ENCODE peak calls at places on chromosome 12, in four cellular contexts. U is tibial nerve, T is lung, G is right lobe of liver. W is an unnamed sample.

GRCh38 chr12:54368709-54369596 is 4.7 kb upstream of the GPR84 start:
- DNase-seq in G (peak; percentile 89), T (peak; percentile 91), U (peak; percentile 87), W (peak; percentile 88)

GRCh38 chr12:6607751-6608591 is 792 bp upstream of the CHD4 start:
- DNase-seq in U (no peak), G (no peak), T (peak; percentile 59), W (peak; percentile 74)

GRCh38 chr12:69287556-69287955 is 48.2 kb downstream of the CPSF6 start:
- DNase-seq in U (no peak), T (no peak), G (no peak), W (no peak)

GRCh38 chr12:14260011-14260993 is 105.2 kb upstream of the ATF7IP start:
- DNase-seq in G (peak; percentile 83), U (peak; percentile 87), T (peak; percentile 93), W (no peak)

GRCh38 chr12:130438711-130439110 is 101.0 kb downstream of the PIWIL1 start:
- DNase-seq in U (no peak), G (peak; percentile 8), T (no peak), W (no peak)

GRCh38 chr12:113933201-113933786 is 32.8 kb downstream of the RBM19 start:
- DNase-seq in G (no peak), T (no peak), U (no peak), W (no peak)

GRCh38 chr12:76311796-76312195 is 36.4 kb downstream of the BBS10 start:
- DNase-seq in T (no peak), G (no peak), U (no peak), W (no peak)

GRCh38 chr12:56288705-56289387 is 11.3 kb downstream of the CS start:
- DNase-seq in G (no peak), U (no peak), T (no peak), W (no peak)

GRCh38 chr12:102376251-102376747 is 104.1 kb downstream of the IGF1 start:
- DNase-seq in G (no peak), U (no peak), T (no peak), W (no peak)

GRCh38 chr12:26523708-26524150 is 309.3 kb downstream of the ITPR2 start:
- DNase-seq in T (peak; percentile 91), U (peak; percentile 88), G (peak; percentile 82), W (no peak)

GRCh38 chr12:100793182-100793581 is 1.4 kb upstream of the ANO4 start:
- DNase-seq in U (no peak), T (no peak), G (no peak), W (no peak)

GRCh38 chr12:49974231-49974675 is 1.5 kb downstream of the AQP6 start:
- DNase-seq in U (peak; percentile 41), G (peak; percentile 77), T (peak; percentile 65), W (no peak)

GRCh38 chr12:51388066-51388799 is 3.0 kb downstream of the GALNT6 start:
- DNase-seq in U (no peak), G (no peak), T (no peak), W (no peak)

GRCh38 chr12:64720884-64721283 is 38.3 kb downstream of the GNS start:
- DNase-seq in U (no peak), G (no peak), T (no peak), W (no peak)

GRCh38 chr12:16526693-16527092 is 79.3 kb downstream of the LMO3 start:
- DNase-seq in T (no peak), G (no peak), U (no peak), W (no peak)

DNA sequence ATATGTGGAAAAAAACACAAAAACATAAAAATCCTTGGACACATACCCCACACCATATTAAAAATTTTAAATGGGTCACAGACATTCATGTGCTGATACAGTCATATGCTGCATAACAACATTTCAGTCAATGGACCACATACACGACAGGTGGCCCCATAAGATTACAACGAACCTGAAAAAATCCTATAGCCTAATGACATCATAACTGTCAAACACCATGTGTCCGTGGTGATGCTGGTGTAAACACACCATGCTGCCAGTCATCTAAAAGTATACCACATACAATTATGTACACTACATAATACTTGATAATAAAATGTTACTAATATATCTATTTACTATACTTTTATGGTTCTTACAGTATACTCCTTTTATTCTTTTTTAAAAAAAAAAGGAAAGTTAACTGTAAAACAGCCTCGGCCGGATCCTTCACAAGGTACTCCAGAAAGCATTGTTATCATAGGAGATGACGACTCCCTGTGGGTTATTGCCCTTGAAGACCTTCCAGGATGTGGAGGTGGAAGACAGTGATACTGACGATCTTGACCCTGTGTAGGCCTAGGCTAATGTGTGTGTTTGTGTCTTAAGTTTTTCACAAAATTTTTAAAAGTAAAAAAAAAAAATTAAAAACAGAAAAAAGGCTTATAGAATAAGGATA is 5.0 kb upstream of the TDG start:
- DNase-seq in T (no peak), U (no peak), G (no peak), W (no peak)
- H3K27ac ChIP-seq in T (no peak overlapping the region), U (no peak overlapping the region), G (no peak overlapping the region), W (no peak overlapping the region)

GRCh38 chr12:31009976-31010375 is 63.7 kb upstream of the DDX11 start:
- DNase-seq in U (no peak), G (no peak), T (no peak), W (no peak)

GRCh38 chr12:31011336-31011735 is 62.3 kb upstream of the DDX11 start:
- DNase-seq in G (no peak), U (no peak), T (no peak), W (no peak)

GRCh38 chr12:31008961-31009840 is 64.5 kb upstream of the DDX11 start:
- DNase-seq in T (no peak), U (no peak), G (no peak), W (no peak)

GRCh38 chr12:31015215-31015614 is 58.4 kb upstream of the DDX11 start:
- DNase-seq in G (no peak), U (no peak), T (no peak), W (no peak)

GRCh38 chr12:31011746-31012567 is 61.7 kb upstream of the DDX11 start:
- DNase-seq in U (no peak), G (no peak), T (no peak), W (no peak)
- H3K4me3 ChIP-seq in U (no peak overlapping the region), G (no peak overlapping the region), T (no peak overlapping the region), W (no peak overlapping the region)

DNA sequence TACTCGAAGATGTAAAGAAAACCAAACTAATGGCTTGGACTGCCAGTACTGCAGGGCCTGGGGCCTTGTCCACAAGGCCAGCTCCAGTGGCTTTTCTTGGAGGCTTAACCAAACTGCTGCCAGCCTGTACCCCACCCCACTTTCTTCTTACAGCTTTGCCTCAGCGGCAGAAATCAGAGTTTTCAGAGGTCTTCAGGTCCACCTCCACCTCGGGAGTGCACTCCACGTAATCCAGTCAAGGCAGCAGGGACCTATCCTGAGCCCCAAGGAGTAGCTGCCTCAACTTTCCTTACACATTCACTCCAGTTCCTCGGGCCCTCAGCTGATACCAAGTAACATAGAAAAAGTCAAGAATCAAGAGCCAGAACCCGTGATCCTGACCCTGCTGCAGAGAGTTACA is 19.6 kb downstream of the PRMT8 start:
- DNase-seq in U (no peak), T (no peak), G (no peak), W (no peak)
- H3K4me1 ChIP-seq in U (no peaks in the 10 kb centered on the region), T (no peaks in the 10 kb centered on the region), G (no peaks in the 10 kb centered on the region), W (no peaks in the 10 kb centered on the region)

GRCh38 chr12:127145543-127145928 is 1121.4 kb upstream of the TMEM132C start:
- DNase-seq in U (no peak), G (no peak), T (no peak), W (no peak)

GRCh38 chr12:127146991-127147718 is 1119.8 kb upstream of the TMEM132C start:
- DNase-seq in T (no peak), U (no peak), G (no peak), W (no peak)

GRCh38 chr12:127147724-127148123 is 1119.2 kb upstream of the TMEM132C start:
- DNase-seq in G (no peak), T (no peak), U (no peak), W (no peak)

GRCh38 chr12:127144770-127145169 is 1122.2 kb upstream of the TMEM132C start:
- DNase-seq in U (no peak), T (no peak), G (no peak), W (no peak)

GRCh38 chr12:127145929-127146789 is 1120.8 kb upstream of the TMEM132C start:
- DNase-seq in G (peak; percentile 83), T (peak; percentile 68), U (peak; percentile 26), W (peak; percentile 58)
- H3K27ac ChIP-seq in G (no peak overlapping the region), T (no peak overlapping the region), U (peak overlapping the region; percentile 42), W (no peak overlapping the region)

DNA sequence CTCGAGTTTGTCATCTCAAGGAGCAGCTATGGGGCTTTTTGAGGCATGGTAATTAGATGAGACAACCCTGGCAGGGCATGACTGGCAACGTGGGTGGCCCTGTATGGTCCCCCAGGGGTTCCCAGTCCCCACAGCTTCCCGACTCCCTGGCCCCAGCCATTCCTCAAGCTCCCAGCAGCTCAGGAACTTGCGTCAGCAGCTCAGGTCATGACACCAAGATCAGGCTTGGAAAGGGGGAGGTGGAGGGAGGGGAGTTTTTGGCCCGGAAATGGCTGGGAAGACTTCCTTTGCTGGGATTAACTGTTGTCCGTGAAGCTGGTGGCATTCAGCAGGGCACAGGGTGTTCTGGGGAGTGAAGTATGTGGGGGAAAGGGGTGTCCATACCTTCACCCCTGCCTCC is 10.4 kb upstream of the NRIP2 start:
- DNase-seq in U (no peak), G (peak; percentile 37), T (no peak), W (no peak)
- H3K4me3 ChIP-seq in U (no peak overlapping the region), G (no peak overlapping the region), T (no peak overlapping the region), W (no peak overlapping the region)

DNA sequence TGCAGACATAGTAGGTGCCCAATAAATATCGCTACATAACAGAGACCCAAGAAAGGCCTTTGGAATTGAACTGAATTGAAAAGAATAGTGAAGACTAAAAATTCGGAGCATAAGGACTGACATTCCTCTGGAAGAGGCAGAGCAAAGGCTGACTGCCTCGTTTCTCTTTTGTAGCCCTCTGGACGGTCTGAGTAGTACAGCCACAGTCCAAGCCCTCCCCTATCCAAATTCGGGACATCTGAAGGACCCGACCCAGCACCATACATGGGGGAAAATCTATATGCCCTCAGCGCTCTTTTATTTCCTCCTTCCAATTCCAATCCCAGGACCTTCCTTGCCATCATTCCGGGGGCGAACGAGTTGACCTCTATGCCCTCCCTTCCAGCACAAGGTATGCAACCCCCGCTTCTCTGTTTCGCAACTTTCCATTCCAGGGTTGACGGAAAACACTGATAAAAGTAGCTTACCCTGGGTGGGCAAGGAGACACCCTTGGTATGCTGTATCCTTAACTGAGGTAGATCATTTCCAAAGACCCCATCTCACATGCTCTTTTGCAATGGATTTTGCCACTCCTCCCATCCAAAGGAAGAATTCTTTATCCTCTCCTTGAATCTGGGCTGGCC is 127.4 kb upstream of the MAP1LC3B2 start:
- DNase-seq in U (no peak), G (no peak), T (no peak), W (no peak)
- H3K4me1 ChIP-seq in U (peaks cover 11% of the 10 kb centered on the region), G (peaks cover 6% of the 10 kb centered on the region), T (no peaks in the 10 kb centered on the region), W (no peaks in the 10 kb centered on the region)

DNA sequence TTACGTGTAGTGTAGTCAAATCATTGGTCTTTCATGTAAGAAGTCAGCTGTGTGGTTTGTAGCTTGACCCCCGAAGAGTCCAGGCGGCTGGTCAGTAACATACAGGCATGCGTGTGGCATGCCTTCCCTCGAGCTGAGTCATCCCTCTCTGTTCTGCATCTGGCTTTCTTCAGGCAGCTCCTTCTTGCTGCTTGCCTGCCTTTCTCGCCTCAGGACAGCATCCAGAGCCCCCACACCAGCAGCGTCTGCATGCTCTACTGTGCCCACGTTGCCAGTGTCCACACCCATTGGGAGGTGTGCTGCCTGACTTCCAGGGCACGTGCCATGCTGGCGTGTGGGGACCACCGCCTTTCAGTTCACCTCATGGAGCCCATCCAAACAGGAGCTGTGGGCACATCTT is 96.8 kb downstream of the EP400 start:
- DNase-seq in U (no peak), G (no peak), T (no peak), W (no peak)
- H3K27ac ChIP-seq in U (no peak overlapping the region), G (no peak overlapping the region), T (no peak overlapping the region), W (no peak overlapping the region)

W was measured in CD4-positive, alpha-beta memory T cell.